ENCODE peak calls at places on chromosomes 6 and 20, in four cellular contexts. Z is IMR-90, P is SK-N-SH, J is HepG2. W is an unnamed sample.

GRCh38 chr20:49694450-49695071 is 19.1 kb downstream of the B4GALT5 start:
- DNase-seq in Z (no peak), P (no peak), J (no peak), W (no peak)

GRCh38 chr6:116557863-116558262 is 4.3 kb downstream of the CALHM4 start:
- DNase-seq in Z (peak), P (no peak), J (peak), W (no peak)

GRCh38 chr20:45337367-45338120 is 10.7 kb downstream of the SDC4 start:
- DNase-seq in Z (peak), P (no peak), J (peak), W (peak)

GRCh38 chr6:2378891-2379652 is 133.7 kb upstream of the GMDS start:
- DNase-seq in Z (peak), P (no peak), J (no peak), W (no peak)

GRCh38 chr6:145017516-145017915 is 717.8 kb downstream of the EPM2A start:
- DNase-seq in Z (peak), P (no peak), J (no peak), W (no peak)

GRCh38 chr20:11502051-11502450 is 415.6 kb upstream of the BTBD3 start:
- DNase-seq in Z (peak), P (no peak), J (no peak), W (no peak)

GRCh38 chr6:114430534-114431124 is 87.8 kb upstream of the HS3ST5 start:
- DNase-seq in Z (no peak), P (no peak), J (peak), W (no peak)

GRCh38 chr6:37618916-37619605 is 78.6 kb downstream of the MDGA1 start:
- DNase-seq in Z (no peak), P (no peak), J (no peak), W (no peak)

GRCh38 chr20:58893355-58894151 is 41.0 kb downstream of the GNAS start:
- DNase-seq in Z (peak), P (no peak), J (no peak), W (peak)

GRCh38 chr20:46173652-46174468 is 55.7 kb downstream of the CD40 start:
- DNase-seq in Z (no peak), P (no peak), J (no peak), W (no peak)

GRCh38 chr6:117558818-117559217 is 43.5 kb downstream of the GOPC start:
- DNase-seq in Z (no peak), P (no peak), J (no peak), W (peak)

GRCh38 chr20:24693466-24694156 is 224.2 kb downstream of the SYNDIG1 start:
- DNase-seq in Z (no peak), P (peak), J (no peak), W (no peak)

GRCh38 chr6:30327232-30327746 is 562 bp downstream of the TRIM39 start:
- DNase-seq in Z (no peak), P (no peak), J (no peak), W (no peak)

GRCh38 chr6:89139509-89140346 is 6.1 kb upstream of the PM20D2 start:
- DNase-seq in Z (peak), P (no peak), J (no peak), W (no peak)

GRCh38 chr6:42727084-42727601 is 4.7 kb upstream of the PRPH2 start:
- DNase-seq in Z (peak), P (no peak), J (no peak), W (no peak)

GRCh38 chr6:101454106-101454676 is 60.7 kb downstream of the GRIK2 start:
- DNase-seq in Z (peak), P (no peak), J (no peak), W (no peak)

GRCh38 chr6:156933201-156934053 is 156.2 kb downstream of the ARID1B start:
- DNase-seq in Z (no peak), P (no peak), J (peak), W (no peak)

GRCh38 chr6:18265099-18265372 is 706 bp upstream of the DEK start:
- DNase-seq in Z (no peak), P (peak), J (no peak), W (no peak)

GRCh38 chr6:128655978-128656498 is 135.6 kb upstream of the PTPRK start:
- DNase-seq in Z (peak), P (no peak), J (no peak), W (no peak)

GRCh38 chr6:2909718-2910117 is 6.6 kb upstream of the SERPINB9 start:
- DNase-seq in Z (peak), P (no peak), J (no peak), W (no peak)

GRCh38 chr6:149694926-149695325 is 23.0 kb downstream of the LATS1 start:
- DNase-seq in Z (no peak), P (no peak), J (no peak), W (no peak)

GRCh38 chr20:14727485-14728170 is 390.2 kb upstream of the FLRT3 start:
- DNase-seq in Z (no peak), P (no peak), J (no peak), W (no peak)

GRCh38 chr6:36839819-36840379 is 655 bp upstream of the CPNE5 start:
- DNase-seq in Z (no peak), P (peak), J (no peak), W (peak)

GRCh38 chr6:106643061-106643460 is 13.7 kb downstream of the QRSL1 start:
- DNase-seq in Z (peak), P (no peak), J (no peak), W (no peak)

GRCh38 chr6:33757906-33758305 is 11.2 kb upstream of the IP6K3 start:
- DNase-seq in Z (no peak), P (no peak), J (no peak), W (no peak)

GRCh38 chr6:82217014-82217621 is 30.4 kb downstream of the IBTK start:
- DNase-seq in Z (no peak), P (no peak), J (no peak), W (no peak)

GRCh38 chr6:81088133-81088532 is 664.3 kb downstream of the TENT5A start:
- DNase-seq in Z (no peak), P (no peak), J (no peak), W (no peak)

GRCh38 chr6:156842598-156843250 is 65.5 kb downstream of the ARID1B start:
- DNase-seq in Z (peak), P (no peak), J (no peak), W (no peak)

GRCh38 chr20:40535816-40536215 is 153.2 kb downstream of the MAFB start:
- DNase-seq in Z (no peak), P (no peak), J (no peak), W (no peak)

GRCh38 chr20:31569163-31570020 is 35.7 kb upstream of the ID1 start:
- DNase-seq in Z (peak), P (peak), J (peak), W (peak)

GRCh38 chr6:42338573-42339218 is 113.0 kb downstream of the TRERF1 start:
- DNase-seq in Z (peak), P (no peak), J (no peak), W (no peak)

GRCh38 chr20:420721-421574 is 12.8 kb downstream of the RBCK1 start:
- DNase-seq in Z (no peak), P (peak), J (no peak), W (peak)

GRCh38 chr20:47964174-47964573 is 178.9 kb upstream of the SULF2 start:
- DNase-seq in Z (no peak), P (no peak), J (no peak), W (no peak)

GRCh38 chr6:149900620-149901443 is 2.9 kb upstream of the RAET1E start:
- DNase-seq in Z (no peak), P (no peak), J (no peak), W (no peak)

GRCh38 chr6:49909508-49910047 is 43.2 kb upstream of the CRISP1 start:
- DNase-seq in Z (no peak), P (no peak), J (no peak), W (no peak)

GRCh38 chr20:62370115-62370806 is 3.1 kb upstream of the LAMA5 start:
- DNase-seq in Z (peak), P (no peak), J (no peak), W (peak)
- TF ChIP-seq MXI1 in Z (no peak), P (no peak), J (no peak), W (no peak)

DNA sequence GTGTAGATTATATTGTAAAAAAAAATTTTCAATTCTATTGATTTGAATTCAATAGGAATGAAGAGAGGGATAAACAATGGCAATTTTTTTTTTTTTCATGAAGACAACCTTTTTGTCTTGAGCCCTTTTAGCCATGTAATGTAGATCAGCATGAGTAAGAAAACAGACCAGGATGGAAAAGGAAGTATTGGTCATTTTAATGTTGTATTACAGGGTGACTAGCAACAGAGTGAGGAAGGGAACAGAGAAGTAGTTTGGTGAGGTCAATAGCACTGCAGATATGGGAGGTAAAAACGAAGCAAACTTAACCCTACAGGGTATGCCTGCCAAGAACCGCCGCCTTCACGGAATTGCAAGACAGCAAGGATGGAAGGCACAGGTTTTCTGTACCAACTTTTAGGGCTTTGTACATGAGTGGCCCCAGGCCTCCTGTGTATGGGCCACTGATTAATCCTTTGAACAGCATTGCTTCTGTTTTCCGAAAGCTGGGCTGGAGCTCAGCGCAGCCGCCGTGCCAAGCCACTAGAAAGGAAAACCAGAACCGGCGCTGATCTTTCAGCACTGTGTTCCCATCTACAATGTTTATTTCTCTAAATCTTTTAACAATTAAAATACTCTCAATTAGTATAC is 383.7 kb downstream of the CENPW start:
- DNase-seq in Z (no peak), P (no peak), J (no peak), W (no peak)
- TF ChIP-seq MXI1 in Z (no peak), P (no peak), J (no peak), W (no peak)

GRCh38 chr20:36384022-36384619 is 78.0 kb downstream of the DLGAP4 start:
- DNase-seq in Z (peak), P (no peak), J (peak), W (peak)
- TF ChIP-seq MXI1 in Z (no peak), P (no peak), J (peak), W (no peak)

GRCh38 chr6:141472123-141472522 is 660.6 kb upstream of the GJE1 start:
- DNase-seq in Z (peak), P (no peak), J (no peak), W (no peak)
- TF ChIP-seq MXI1 in Z (no peak), P (no peak), J (no peak), W (no peak)

GRCh38 chr6:48630511-48630910 is 519.5 kb upstream of the PTCHD4 start:
- DNase-seq in Z (no peak), P (no peak), J (no peak), W (no peak)

GRCh38 chr6:48626421-48626820 is 515.4 kb upstream of the PTCHD4 start:
- DNase-seq in Z (no peak), P (no peak), J (no peak), W (no peak)

GRCh38 chr6:48624631-48625030 is 513.6 kb upstream of the PTCHD4 start:
- DNase-seq in Z (no peak), P (no peak), J (no peak), W (no peak)

GRCh38 chr6:48628316-48628715 is 517.3 kb upstream of the PTCHD4 start:
- DNase-seq in Z (no peak), P (no peak), J (no peak), W (no peak)
- TF ChIP-seq MXI1 in Z (no peak), P (no peak), J (no peak), W (no peak)

GRCh38 chr6:134714679-134715078 is 235.2 kb downstream of the ALDH8A1 start:
- DNase-seq in Z (peak), P (no peak), J (no peak), W (no peak)
- TF ChIP-seq MXI1 in Z (no peak), P (no peak), J (no peak), W (no peak)

GRCh38 chr6:169175360-169175887 is 78.2 kb downstream of the THBS2 start:
- DNase-seq in Z (no peak), P (no peak), J (no peak), W (no peak)
- TF ChIP-seq MXI1 in Z (no peak), P (no peak), J (no peak), W (no peak)

W was measured in K562.